ENCODE peak calls at places on chromosomes 1 and 21, in ten cellular contexts. Q, T, O, U, E, Z, B, M, J and K are unnamed samples.
A peak's percentile ranks its signal among the peaks of the same experiment; 100 is the strongest.

GRCh38 chr1:109933856-109934711 is 23.4 kb downstream of the CSF1 start:
- DNase-seq in Q (no peak), T (no peak), O (no peak), U (no peak), E (no peak), Z (no peak), B (peak; percentile 91), M (no peak), J (peak; percentile 39), K (peak; percentile 37)

GRCh38 chr1:162972768-162973167 is 96.4 kb upstream of the RGS4 start:
- DNase-seq in Q (no peak), T (no peak), O (no peak), U (no peak), E (no peak), Z (no peak), B (peak; percentile 43), M (no peak), J (no peak), K (no peak)

GRCh38 chr1:67336157-67336556 is 28.5 kb downstream of the IL12RB2 start:
- DNase-seq in Q (no peak), T (no peak), O (no peak), U (no peak), E (no peak), Z (no peak), B (no peak), M (no peak), J (no peak), K (no peak)

GRCh38 chr1:198483645-198484044 is 56.8 kb downstream of the ATP6V1G3 start:
- DNase-seq in Q (no peak), T (no peak), O (no peak), U (no peak), E (no peak), Z (no peak), B (no peak), M (no peak), J (no peak), K (no peak)

GRCh38 chr1:24514946-24515345 is 12.3 kb downstream of the RCAN3 start:
- DNase-seq in Q (no peak), T (no peak), O (no peak), U (no peak), E (no peak), Z (no peak), B (no peak), M (no peak), J (no peak), K (no peak)

GRCh38 chr1:53548031-53548491 is 88.9 kb downstream of the DMRTB1 start:
- DNase-seq in Q (peak; percentile 1), T (peak; percentile 40), O (no peak), U (peak; percentile 1), E (peak; percentile 0), Z (no peak), B (no peak), M (no peak), J (no peak), K (no peak)

GRCh38 chr1:160877221-160877620 is 7.8 kb downstream of the ITLN1 start:
- DNase-seq in Q (no peak), T (no peak), O (no peak), U (peak; percentile 39), E (no peak), Z (no peak), B (no peak), M (no peak), J (no peak), K (no peak)

GRCh38 chr1:30758785-30759380 is 1.3 kb upstream of the LAPTM5 start:
- DNase-seq in Q (no peak), T (no peak), O (peak; percentile 72), U (peak; percentile 61), E (no peak), Z (no peak), B (no peak), M (no peak), J (no peak), K (no peak)

GRCh38 chr1:118077331-118078055 is 107.5 kb downstream of the SPAG17 start:
- DNase-seq in Q (no peak), T (no peak), O (peak; percentile 29), U (peak; percentile 19), E (no peak), Z (peak; percentile 19), B (no peak), M (peak; percentile 15), J (peak; percentile 24), K (peak; percentile 74)

GRCh38 chr1:65079941-65080340 is 68.1 kb upstream of the AK4 start:
- DNase-seq in Q (no peak), T (no peak), O (no peak), U (no peak), E (no peak), Z (no peak), B (peak; percentile 27), M (no peak), J (no peak), K (no peak)

GRCh38 chr1:177983824-177984528 is 14.1 kb upstream of the SEC16B start:
- DNase-seq in Q (peak; percentile 21), T (no peak), O (peak; percentile 63), U (peak; percentile 67), E (peak; percentile 27), Z (no peak), B (peak; percentile 94), M (no peak), J (no peak), K (peak; percentile 93)

GRCh38 chr1:33626801-33627200 is 154.4 kb downstream of the ZSCAN20 start:
- DNase-seq in Q (no peak), T (no peak), O (no peak), U (no peak), E (no peak), Z (no peak), B (no peak), M (no peak), J (no peak), K (no peak)

GRCh38 chr1:221841291-221841982 is 99.5 kb upstream of the DUSP10 start:
- DNase-seq in Q (no peak), T (no peak), O (no peak), U (no peak), E (no peak), Z (no peak), B (no peak), M (no peak), J (no peak), K (peak; percentile 77)

GRCh38 chr1:11055676-11056075 is 4.1 kb downstream of the SRM start:
- DNase-seq in Q (no peak), T (no peak), O (no peak), U (no peak), E (no peak), Z (no peak), B (no peak), M (no peak), J (no peak), K (no peak)

GRCh38 chr1:25763493-25763892 is 36.5 kb upstream of the SELENON start:
- DNase-seq in Q (no peak), T (no peak), O (no peak), U (no peak), E (no peak), Z (no peak), B (no peak), M (no peak), J (no peak), K (no peak)

GRCh38 chr1:185154912-185155513 is 1.7 kb downstream of the TRMT1L start:
- DNase-seq in Q (no peak), T (no peak), O (no peak), U (no peak), E (no peak), Z (no peak), B (no peak), M (no peak), J (no peak), K (no peak)

GRCh38 chr1:108563808-108564207 is 3.9 kb downstream of the EEIG2 start:
- DNase-seq in Q (no peak), T (no peak), O (no peak), U (no peak), E (no peak), Z (no peak), B (no peak), M (no peak), J (no peak), K (no peak)

GRCh38 chr1:45297604-45298356 is 28.9 kb upstream of the HPDL start:
- DNase-seq in Q (no peak), T (no peak), O (no peak), U (no peak), E (no peak), Z (no peak), B (no peak), M (no peak), J (no peak), K (no peak)

GRCh38 chr1:119962296-119962968 is 66.1 kb upstream of the ADAM30 start:
- DNase-seq in Q (no peak), T (no peak), O (no peak), U (no peak), E (no peak), Z (no peak), B (peak; percentile 53), M (no peak), J (no peak), K (no peak)

GRCh38 chr1:225454733-225455132 is 26.9 kb upstream of the LBR start:
- DNase-seq in Q (peak; percentile 14), T (no peak), O (no peak), U (no peak), E (no peak), Z (peak; percentile 37), B (peak; percentile 82), M (peak; percentile 66), J (peak; percentile 76), K (peak; percentile 79)

GRCh38 chr21:46375560-46376230 is 51.7 kb downstream of the PCNT start:
- DNase-seq in Q (no peak), T (no peak), O (no peak), U (no peak), E (no peak), Z (no peak), B (no peak), M (no peak), J (no peak), K (no peak)

GRCh38 chr1:28313710-28314510 is 14.9 kb upstream of the MED18 start:
- DNase-seq in Q (peak; percentile 52), T (peak; percentile 86), O (no peak), U (peak; percentile 54), E (no peak), Z (no peak), B (peak; percentile 28), M (peak; percentile 37), J (peak; percentile 85), K (peak; percentile 47)

GRCh38 chr1:2272686-2273400 is 44.7 kb downstream of the SKI start:
- DNase-seq in Q (no peak), T (peak; percentile 39), O (no peak), U (no peak), E (peak; percentile 51), Z (no peak), B (no peak), M (no peak), J (no peak), K (no peak)

GRCh38 chr1:226870323-226871046 is at the start of gene PSEN2:
- DNase-seq in Q (peak; percentile 84), T (peak; percentile 85), O (peak; percentile 89), U (peak; percentile 88), E (peak; percentile 78), Z (peak; percentile 75), B (peak; percentile 26), M (peak; percentile 84), J (peak; percentile 85), K (peak; percentile 80)

GRCh38 chr1:191419842-191420241 is 738.4 kb upstream of the RGS18 start:
- DNase-seq in Q (no peak), T (no peak), O (no peak), U (no peak), E (no peak), Z (no peak), B (no peak), M (no peak), J (no peak), K (no peak)

GRCh38 chr21:42735061-42735460 is 81.6 kb downstream of the PDE9A start:
- DNase-seq in Q (peak; percentile 17), T (no peak), O (no peak), U (no peak), E (no peak), Z (no peak), B (no peak), M (no peak), J (no peak), K (no peak)

GRCh38 chr1:80441664-80442063 is 1359.1 kb upstream of the ADGRL2 start:
- DNase-seq in Q (no peak), T (no peak), O (peak; percentile 13), U (no peak), E (no peak), Z (no peak), B (no peak), M (no peak), J (no peak), K (no peak)

GRCh38 chr21:42939581-42940413 is 14.4 kb upstream of the ERVH48-1 start:
- DNase-seq in Q (peak; percentile 73), T (no peak), O (no peak), U (no peak), E (no peak), Z (no peak), B (peak; percentile 94), M (peak; percentile 63), J (peak; percentile 39), K (peak; percentile 98)